ENCODE peak calls at places on chromosome 9, in six cellular contexts. R is body of pancreas; B is CD8-positive, alpha-beta T cell; D is right lobe of liver; X is activated B cell treated with CpG ODN at 0.5 μM for 24 hours; H is lower lobe of right lung. T is an unnamed sample.

GRCh38 chr9:135443811-135444470 is 35.6 kb upstream of the PPP1R26 start:
- DNase-seq in B (no peak), X (no peak), D (no peak), H (peak; percentile 56), R (no peak), T (no peak)

GRCh38 chr9:17810728-17811634 is 232.1 kb downstream of the SH3GL2 start:
- DNase-seq in H (no peak), R (peak; percentile 57), D (peak; percentile 57), X (no peak), B (no peak), T (no peak)

GRCh38 chr9:127122176-127123151 is at the start of gene ANGPTL2:
- DNase-seq in B (no peak), X (peak; percentile 29), R (peak; percentile 76), D (peak; percentile 65), H (peak; percentile 80), T (peak; percentile 84)

GRCh38 chr9:4986291-4986690 is 1.2 kb downstream of the JAK2 start:
- DNase-seq in D (no peak), R (no peak), X (no peak), H (no peak), B (no peak), T (no peak)

GRCh38 chr9:13144176-13144820 is 135.2 kb downstream of the MPDZ start:
- DNase-seq in B (no peak), R (no peak), H (no peak), X (no peak), D (no peak), T (no peak)

GRCh38 chr9:109498195-109499060 is at the start of gene PTPN3:
- DNase-seq in B (no peak), D (peak; percentile 55), R (peak; percentile 44), H (no peak), X (no peak), T (no peak)

GRCh38 chr9:34961574-34962480 is 3.7 kb downstream of the PHF24 start:
- DNase-seq in B (no peak), R (no peak), H (no peak), X (no peak), D (no peak), T (no peak)

GRCh38 chr9:116646661-116647514 is 40.2 kb upstream of the TRIM32 start:
- DNase-seq in R (no peak), D (no peak), H (no peak), B (no peak), X (no peak), T (no peak)

GRCh38 chr9:72704688-72705375 is 183.4 kb downstream of the TMC1 start:
- DNase-seq in X (no peak), B (no peak), H (no peak), R (no peak), D (no peak), T (no peak)

GRCh38 chr9:123835821-123836220 is 94.1 kb downstream of the DENND1A start:
- DNase-seq in R (no peak), B (no peak), D (no peak), H (no peak), X (no peak), T (no peak)

GRCh38 chr9:114157516-114158176 is 2.3 kb downstream of the COL27A1 start:
- DNase-seq in D (no peak), R (no peak), H (no peak), B (no peak), X (no peak), T (no peak)

GRCh38 chr9:137275203-137275936 is 2.2 kb upstream of the TOR4A start:
- DNase-seq in D (no peak), R (peak; percentile 12), H (peak; percentile 49), B (no peak), X (no peak), T (peak; percentile 66)

GRCh38 chr9:96854073-96854876 is at the start of gene ZNF782:
- DNase-seq in X (peak; percentile 83), D (peak; percentile 95), H (peak; percentile 94), B (peak; percentile 80), R (peak; percentile 94), T (peak; percentile 93)

GRCh38 chr9:69254223-69254622 is 70.8 kb upstream of the ENTREP1 start:
- DNase-seq in D (no peak), B (no peak), X (no peak), H (no peak), R (no peak), T (no peak)

GRCh38 chr9:76725885-76726284 is 38.4 kb upstream of the PCA3 start:
- DNase-seq in H (no peak), B (no peak), X (no peak), R (no peak), D (no peak), T (no peak)

GRCh38 chr9:95505676-95506437 is 10.9 kb downstream of the PTCH1 start:
- DNase-seq in X (peak; percentile 34), D (peak; percentile 51), H (no peak), B (peak; percentile 37), R (peak; percentile 58), T (peak; percentile 83)

GRCh38 chr9:95506438-95506691 is 10.4 kb downstream of the PTCH1 start:
- DNase-seq in X (no peak), R (peak; percentile 30), B (peak; percentile 12), D (no peak), H (no peak), T (no peak)

GRCh38 chr9:95508242-95508967 is 8.4 kb downstream of the PTCH1 start:
- DNase-seq in D (no peak), R (peak; percentile 22), B (peak; percentile 16), H (no peak), X (peak; percentile 29), T (no peak)

GRCh38 chr9:95507456-95508241 is 9.1 kb downstream of the PTCH1 start:
- DNase-seq in X (no peak), B (peak; percentile 41), D (peak; percentile 75), R (peak; percentile 55), H (no peak), T (no peak)

GRCh38 chr9:95506692-95507455 is 9.9 kb downstream of the PTCH1 start:
- DNase-seq in H (no peak), R (peak; percentile 59), X (peak; percentile 36), D (peak; percentile 71), B (peak; percentile 49), T (peak; percentile 76)
- TF ChIP-seq CTCF in H (no peak), R (no peak), X (no peak), D (no peak), B (no peak), T (no peak)

GRCh38 chr9:2870340-2870739 is 26.4 kb upstream of the PUM3 start:
- DNase-seq in X (no peak), H (no peak), D (no peak), B (no peak), R (no peak), T (no peak)

GRCh38 chr9:2874001-2874750 is 30.3 kb upstream of the PUM3 start:
- DNase-seq in B (no peak), D (no peak), X (no peak), R (no peak), H (no peak), T (no peak)

GRCh38 chr9:2872941-2873323 is 29.0 kb upstream of the PUM3 start:
- DNase-seq in H (no peak), D (no peak), B (no peak), R (no peak), X (no peak), T (no peak)

GRCh38 chr9:2875218-2875977 is 31.5 kb upstream of the PUM3 start:
- DNase-seq in R (no peak), H (no peak), B (no peak), X (no peak), D (no peak), T (no peak)

GRCh38 chr9:2872307-2872940 is 28.5 kb upstream of the PUM3 start:
- DNase-seq in B (no peak), R (no peak), X (no peak), H (no peak), D (no peak), T (no peak)
- TF ChIP-seq CTCF in B (no peak), R (peak; percentile 58), X (no peak), H (no peak), D (peak; percentile 20), T (peak; percentile 72)

GRCh38 chr9:36991516-36992134 is 42.4 kb downstream of the PAX5 start:
- DNase-seq in H (no peak), X (no peak), D (no peak), B (no peak), R (no peak), T (no peak)
- TF ChIP-seq CTCF in H (peak; percentile 9), X (peak; percentile 16), D (peak; percentile 36), B (no peak), R (no peak), T (peak; percentile 73)

DNA sequence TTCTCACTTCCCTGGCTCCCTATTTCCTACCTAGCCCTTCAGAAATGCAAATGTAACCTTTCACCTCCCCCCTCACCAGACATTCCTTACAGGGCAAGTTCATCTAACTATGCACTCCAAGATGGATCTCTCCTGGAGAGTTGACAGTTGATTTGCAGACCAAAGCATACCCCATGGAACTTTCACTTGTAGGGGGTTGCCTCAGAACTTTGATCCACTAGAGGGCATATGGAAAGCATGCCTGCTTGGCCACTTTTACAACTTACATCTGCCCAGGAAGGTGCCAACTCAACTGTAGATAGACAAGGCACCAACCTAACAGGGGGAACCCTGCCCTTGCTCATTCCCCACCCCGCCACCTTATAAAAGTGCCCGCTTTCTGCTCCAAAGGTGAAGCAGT is 187.8 kb downstream of the NXNL2 start:
- DNase-seq in X (no peak), H (no peak), R (no peak), D (no peak), B (no peak), T (no peak)
- TF ChIP-seq CTCF in X (no peak), H (no peak), R (no peak), D (no peak), B (no peak), T (peak; percentile 27)

GRCh38 chr9:92704528-92704927 is 34.6 kb upstream of the IPPK start:
- DNase-seq in R (no peak), B (no peak), H (no peak), X (no peak), D (no peak), T (no peak)

GRCh38 chr9:92709954-92710353 is 40.0 kb upstream of the IPPK start:
- DNase-seq in D (no peak), H (no peak), X (no peak), R (no peak), B (no peak), T (no peak)

GRCh38 chr9:92709240-92709639 is 39.3 kb upstream of the IPPK start:
- DNase-seq in D (no peak), H (no peak), R (no peak), B (no peak), X (no peak), T (no peak)

GRCh38 chr9:92707530-92707929 is 37.6 kb upstream of the IPPK start:
- DNase-seq in R (no peak), D (no peak), X (no peak), H (no peak), B (no peak), T (no peak)

GRCh38 chr9:92706218-92706940 is 36.4 kb upstream of the IPPK start:
- DNase-seq in R (no peak), D (no peak), B (peak; percentile 35), H (no peak), X (no peak), T (no peak)
- TF ChIP-seq CTCF in R (peak; percentile 44), D (peak; percentile 56), B (peak; percentile 35), H (peak; percentile 40), X (no peak), T (peak; percentile 46)